ENCODE peak calls at places on chromosome 12, in six cellular contexts. One of them, this sample, is unnamed.

GRCh38 chr12:50397122-50397650 is 777 bp upstream of the FAM186A start:
- DNase-seq in GM12878: no peak
- DNase-seq in stomach: no peak
- DNase-seq in transverse colon: no peak
- DNase-seq in sigmoid colon: no peak
- DNase-seq in HepG2: no peak
- DNase-seq in this sample: peak

GRCh38 chr12:80485222-80485987 is 41.4 kb downstream of the PTPRQ start:
- DNase-seq in transverse colon: no peak
- DNase-seq in HepG2: no peak
- DNase-seq in stomach: no peak
- DNase-seq in GM12878: no peak
- DNase-seq in sigmoid colon: no peak
- DNase-seq in this sample: no peak

GRCh38 chr12:42473130-42473529 is 116.4 kb downstream of the PRICKLE1 start:
- DNase-seq in transverse colon: no peak
- DNase-seq in stomach: no peak
- DNase-seq in HepG2: no peak
- DNase-seq in GM12878: no peak
- DNase-seq in sigmoid colon: no peak
- DNase-seq in this sample: no peak

GRCh38 chr12:20883288-20883687 is 72.8 kb downstream of the SLCO1B3 start:
- DNase-seq in stomach: peak
- DNase-seq in GM12878: no peak
- DNase-seq in sigmoid colon: no peak
- DNase-seq in HepG2: no peak
- DNase-seq in transverse colon: peak
- DNase-seq in this sample: no peak

GRCh38 chr12:113515082-113515856 is 43.6 kb upstream of the LHX5 start:
- DNase-seq in HepG2: no peak
- DNase-seq in transverse colon: no peak
- DNase-seq in stomach: no peak
- DNase-seq in GM12878: no peak
- DNase-seq in sigmoid colon: no peak
- DNase-seq in this sample: no peak

GRCh38 chr12:14629832-14630688 is 62.4 kb upstream of the PLBD1 start:
- DNase-seq in transverse colon: peak
- DNase-seq in HepG2: peak
- DNase-seq in GM12878: no peak
- DNase-seq in sigmoid colon: peak
- DNase-seq in stomach: peak
- DNase-seq in this sample: peak

GRCh38 chr12:72282721-72283120 is 10.6 kb downstream of the TRHDE start:
- DNase-seq in GM12878: no peak
- DNase-seq in stomach: no peak
- DNase-seq in transverse colon: no peak
- DNase-seq in sigmoid colon: no peak
- DNase-seq in HepG2: no peak
- DNase-seq in this sample: no peak

GRCh38 chr12:40207551-40207950 is 17.2 kb upstream of the LRRK2 start:
- DNase-seq in transverse colon: no peak
- DNase-seq in stomach: no peak
- DNase-seq in sigmoid colon: no peak
- DNase-seq in HepG2: no peak
- DNase-seq in GM12878: no peak
- DNase-seq in this sample: no peak

GRCh38 chr12:30908389-30909087 is 18.0 kb upstream of the TSPAN11 start:
- DNase-seq in transverse colon: no peak
- DNase-seq in sigmoid colon: no peak
- DNase-seq in HepG2: peak
- DNase-seq in GM12878: no peak
- DNase-seq in stomach: no peak
- DNase-seq in this sample: no peak

GRCh38 chr12:108323581-108323980 is 15.5 kb downstream of the CMKLR1 start:
- DNase-seq in transverse colon: no peak
- DNase-seq in GM12878: no peak
- DNase-seq in sigmoid colon: no peak
- DNase-seq in HepG2: no peak
- DNase-seq in stomach: no peak
- DNase-seq in this sample: no peak

GRCh38 chr12:13534645-13535398 is 338.3 kb downstream of the EMP1 start:
- DNase-seq in HepG2: peak
- DNase-seq in transverse colon: peak
- DNase-seq in stomach: peak
- DNase-seq in sigmoid colon: peak
- DNase-seq in GM12878: no peak
- DNase-seq in this sample: no peak

GRCh38 chr12:69985656-69986055 is 160.6 kb downstream of the MYRFL start:
- DNase-seq in sigmoid colon: no peak
- DNase-seq in stomach: no peak
- DNase-seq in transverse colon: peak
- DNase-seq in HepG2: peak
- DNase-seq in GM12878: no peak
- DNase-seq in this sample: no peak

GRCh38 chr12:69115955-69116354 is 123.4 kb upstream of the CPSF6 start:
- DNase-seq in stomach: no peak
- DNase-seq in transverse colon: no peak
- DNase-seq in sigmoid colon: no peak
- DNase-seq in GM12878: no peak
- DNase-seq in HepG2: no peak
- DNase-seq in this sample: no peak

GRCh38 chr12:123524378-123524777 is 9.1 kb downstream of the RILPL1 start:
- DNase-seq in HepG2: no peak
- DNase-seq in sigmoid colon: no peak
- DNase-seq in GM12878: no peak
- DNase-seq in stomach: no peak
- DNase-seq in transverse colon: no peak
- DNase-seq in this sample: no peak

GRCh38 chr12:58819945-58820344 is 100.4 kb downstream of the LRIG3 start:
- DNase-seq in transverse colon: no peak
- DNase-seq in HepG2: no peak
- DNase-seq in sigmoid colon: no peak
- DNase-seq in stomach: no peak
- DNase-seq in GM12878: no peak
- DNase-seq in this sample: no peak

GRCh38 chr12:123761841-123762714 is at the start of gene DNAH10:
- DNase-seq in HepG2: peak
- DNase-seq in GM12878: peak
- DNase-seq in stomach: no peak
- DNase-seq in sigmoid colon: peak
- DNase-seq in transverse colon: peak
- DNase-seq in this sample: no peak

GRCh38 chr12:121871501-121871900 is 12.8 kb upstream of the HPD start:
- DNase-seq in GM12878: no peak
- DNase-seq in stomach: no peak
- DNase-seq in HepG2: no peak
- DNase-seq in sigmoid colon: no peak
- DNase-seq in transverse colon: no peak
- DNase-seq in this sample: no peak

GRCh38 chr12:119804011-119804641 is 73.0 kb downstream of the CIT start:
- DNase-seq in GM12878: no peak
- DNase-seq in transverse colon: no peak
- DNase-seq in sigmoid colon: peak
- DNase-seq in stomach: peak
- DNase-seq in HepG2: peak
- DNase-seq in this sample: peak

GRCh38 chr12:67952787-67953186 is 36.5 kb upstream of the IFNG-AS1 start:
- DNase-seq in stomach: no peak
- DNase-seq in transverse colon: no peak
- DNase-seq in GM12878: no peak
- DNase-seq in sigmoid colon: no peak
- DNase-seq in HepG2: no peak
- DNase-seq in this sample: no peak

GRCh38 chr12:83140135-83140534 is 453.4 kb downstream of the TMTC2 start:
- DNase-seq in sigmoid colon: no peak
- DNase-seq in HepG2: no peak
- DNase-seq in GM12878: no peak
- DNase-seq in stomach: no peak
- DNase-seq in transverse colon: no peak
- DNase-seq in this sample: no peak

GRCh38 chr12:27048822-27049752 is 26.7 kb downstream of the MED21 start:
- DNase-seq in HepG2: no peak
- DNase-seq in sigmoid colon: no peak
- DNase-seq in GM12878: no peak
- DNase-seq in stomach: no peak
- DNase-seq in transverse colon: no peak
- DNase-seq in this sample: no peak

GRCh38 chr12:84131076-84131475 is 781.5 kb downstream of the SLC6A15 start:
- DNase-seq in HepG2: no peak
- DNase-seq in sigmoid colon: no peak
- DNase-seq in stomach: no peak
- DNase-seq in GM12878: no peak
- DNase-seq in transverse colon: no peak
- DNase-seq in this sample: no peak

GRCh38 chr12:122087431-122088180 is 9.1 kb downstream of the MLXIP start:
- DNase-seq in stomach: no peak
- DNase-seq in sigmoid colon: peak
- DNase-seq in transverse colon: no peak
- DNase-seq in HepG2: no peak
- DNase-seq in GM12878: no peak
- DNase-seq in this sample: peak

GRCh38 chr12:108080363-108080762 is 48.7 kb upstream of the WSCD2 start:
- DNase-seq in stomach: no peak
- DNase-seq in GM12878: no peak
- DNase-seq in HepG2: no peak
- DNase-seq in sigmoid colon: no peak
- DNase-seq in transverse colon: no peak
- DNase-seq in this sample: peak

GRCh38 chr12:50647031-50647430 is 116.9 kb upstream of the ATF1 start:
- DNase-seq in transverse colon: no peak
- DNase-seq in HepG2: no peak
- DNase-seq in stomach: no peak
- DNase-seq in sigmoid colon: no peak
- DNase-seq in GM12878: no peak
- DNase-seq in this sample: no peak

GRCh38 chr12:93373847-93374723 is 3.6 kb upstream of the NUDT4 start:
- DNase-seq in GM12878: no peak
- DNase-seq in sigmoid colon: no peak
- DNase-seq in HepG2: no peak
- DNase-seq in transverse colon: peak
- DNase-seq in stomach: no peak
- DNase-seq in this sample: no peak

GRCh38 chr12:74776378-74776777 is 238.7 kb downstream of the ATXN7L3B start:
- DNase-seq in GM12878: no peak
- DNase-seq in HepG2: no peak
- DNase-seq in transverse colon: no peak
- DNase-seq in sigmoid colon: peak
- DNase-seq in stomach: no peak
- DNase-seq in this sample: no peak

DNA sequence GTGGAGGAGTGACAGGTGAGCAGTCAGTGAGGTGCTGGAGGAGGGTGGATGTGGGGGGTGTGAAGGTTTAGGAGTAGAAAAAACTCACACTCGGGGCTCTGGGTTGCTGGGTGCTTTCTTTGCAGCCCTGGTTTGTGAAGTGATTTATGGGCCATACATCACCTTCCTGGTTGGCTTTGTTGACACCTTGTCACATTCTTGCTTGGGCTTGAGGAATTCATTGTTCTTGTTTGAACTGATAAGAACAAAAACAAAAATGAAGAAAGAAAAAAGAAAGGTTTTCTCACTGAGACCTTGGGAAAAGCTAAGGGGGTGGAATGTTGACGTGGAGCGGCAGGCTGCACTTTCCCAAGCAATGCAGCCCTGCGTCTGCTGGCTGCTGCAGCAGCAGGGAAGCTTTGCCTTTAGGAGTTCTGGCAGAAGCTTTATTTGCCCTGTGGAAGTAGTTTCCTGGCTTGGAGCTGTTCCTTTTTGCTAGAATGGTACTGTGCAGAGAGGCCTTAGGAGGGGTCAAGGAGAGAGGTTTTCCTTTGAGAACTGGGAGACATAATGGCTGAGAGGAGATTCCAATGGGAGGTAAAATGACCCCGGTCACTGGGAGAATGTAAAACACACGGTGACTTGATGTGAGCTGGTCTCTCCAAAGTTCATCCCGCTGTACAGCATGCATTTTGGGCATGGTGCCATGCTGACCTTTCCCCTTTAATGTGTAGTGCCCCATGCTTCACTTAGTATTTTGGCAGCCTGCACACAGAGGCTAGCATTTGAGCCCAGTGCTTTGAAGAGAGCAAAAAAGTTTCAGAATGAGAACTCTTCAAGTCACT is 52.8 kb downstream of the HMGA2 start:
- DNase-seq in transverse colon: no peak
- DNase-seq in sigmoid colon: no peak
- DNase-seq in GM12878: no peak
- DNase-seq in HepG2: peak
- DNase-seq in stomach: peak
- DNase-seq in this sample: no peak
- TF ChIP-seq EP300 in transverse colon: no peak
- TF ChIP-seq EP300 in sigmoid colon: no peak
- TF ChIP-seq EP300 in GM12878: no peak
- TF ChIP-seq EP300 in HepG2: no peak
- TF ChIP-seq EP300 in stomach: no peak
- TF ChIP-seq EP300 in this sample: no peak

GRCh38 chr12:6310771-6311610 is 509 bp downstream of the PLEKHG6 start:
- DNase-seq in stomach: peak
- DNase-seq in transverse colon: no peak
- DNase-seq in sigmoid colon: peak
- DNase-seq in HepG2: no peak
- DNase-seq in GM12878: no peak
- DNase-seq in this sample: no peak
- TF ChIP-seq POLR2AphosphoS5 in stomach: no peak
- TF ChIP-seq POLR2AphosphoS5 in transverse colon: no peak
- TF ChIP-seq POLR2AphosphoS5 in sigmoid colon: no peak
- TF ChIP-seq POLR2AphosphoS5 in HepG2: no peak
- TF ChIP-seq POLR2AphosphoS5 in GM12878: no peak
- TF ChIP-seq POLR2AphosphoS5 in this sample: no peak

GRCh38 chr12:85390281-85390680 is 110.3 kb downstream of the ALX1 start:
- DNase-seq in sigmoid colon: no peak
- DNase-seq in HepG2: no peak
- DNase-seq in GM12878: no peak
- DNase-seq in transverse colon: no peak
- DNase-seq in stomach: no peak
- DNase-seq in this sample: no peak

GRCh38 chr12:85394809-85395208 is 114.8 kb downstream of the ALX1 start:
- DNase-seq in sigmoid colon: no peak
- DNase-seq in transverse colon: no peak
- DNase-seq in HepG2: no peak
- DNase-seq in GM12878: no peak
- DNase-seq in stomach: no peak
- DNase-seq in this sample: no peak

GRCh38 chr12:85392508-85392907 is 112.5 kb downstream of the ALX1 start:
- DNase-seq in transverse colon: no peak
- DNase-seq in sigmoid colon: no peak
- DNase-seq in HepG2: no peak
- DNase-seq in stomach: no peak
- DNase-seq in GM12878: no peak
- DNase-seq in this sample: no peak
- TF ChIP-seq CTCF in transverse colon: no peak
- TF ChIP-seq CTCF in sigmoid colon: no peak
- TF ChIP-seq CTCF in HepG2: no peak
- TF ChIP-seq CTCF in stomach: no peak
- TF ChIP-seq CTCF in GM12878: no peak
- TF ChIP-seq CTCF in this sample: no peak

DNA sequence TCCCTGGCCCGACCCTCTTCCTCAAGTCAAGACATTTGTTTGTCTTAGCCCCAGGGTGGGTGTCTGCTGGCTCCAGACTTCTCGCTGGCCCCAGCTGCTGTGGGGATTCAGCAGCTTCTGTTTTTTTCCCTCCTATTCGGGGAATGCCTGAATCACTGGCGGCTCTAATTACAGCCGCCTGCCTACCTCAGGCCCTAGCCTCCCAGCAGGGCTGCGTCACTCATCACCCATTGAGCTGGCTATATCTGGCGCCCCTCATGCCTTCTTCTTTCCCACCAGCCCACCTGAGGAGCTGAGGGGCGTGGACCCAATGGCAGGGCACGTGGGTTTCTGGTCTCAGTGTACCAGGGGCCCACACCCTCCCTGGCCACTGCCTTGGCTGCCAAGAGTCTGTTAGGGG is 10.1 kb downstream of the KRT80 start:
- DNase-seq in stomach: no peak
- DNase-seq in sigmoid colon: no peak
- DNase-seq in HepG2: no peak
- DNase-seq in transverse colon: no peak
- DNase-seq in GM12878: no peak
- DNase-seq in this sample: no peak
- TF ChIP-seq EP300 in stomach: no peak
- TF ChIP-seq EP300 in sigmoid colon: no peak
- TF ChIP-seq EP300 in HepG2: no peak
- TF ChIP-seq EP300 in transverse colon: no peak
- TF ChIP-seq EP300 in GM12878: no peak
- TF ChIP-seq EP300 in this sample: no peak